ENCODE peak calls at places on chromosome 17, in eight cellular contexts. A, S, D, J, M, T, W and N are unnamed samples.

GRCh38 chr17:44257815-44258750 is 9.9 kb downstream of the SLC4A1 start:
- DNase-seq in T (peak), M (no peak), W (peak), D (no peak), S (no peak), A (no peak), J (no peak), N (no peak)

GRCh38 chr17:44363613-44364159 is at the start of gene FAM171A2:
- DNase-seq in S (peak), W (peak), J (peak), A (no peak), D (no peak), T (peak), M (peak), N (no peak)

GRCh38 chr17:39196820-39197331 is 593 bp downstream of the CACNB1 start:
- DNase-seq in A (no peak), M (no peak), J (peak), D (no peak), W (peak), T (peak), S (no peak), N (peak)

GRCh38 chr17:1315409-1315808 is 35.9 kb downstream of the TRARG1 start:
- DNase-seq in M (peak), A (no peak), T (no peak), D (no peak), J (no peak), W (no peak), S (no peak), N (no peak)

GRCh38 chr17:57924677-57925076 is 30.5 kb downstream of the CUEDC1 start:
- DNase-seq in W (no peak), T (no peak), A (no peak), S (no peak), D (no peak), M (no peak), J (no peak), N (no peak)

GRCh38 chr17:4739122-4740024 is at the start of the genes CXCL16 and ZMYND15:
- DNase-seq in M (peak), D (no peak), J (peak), S (peak), T (peak), W (peak), A (no peak), N (peak)

GRCh38 chr17:73334771-73335513 is 23.1 kb upstream of the CDC42EP4 start:
- DNase-seq in M (no peak), J (no peak), D (no peak), W (no peak), S (no peak), A (no peak), T (no peak), N (no peak)

GRCh38 chr17:17385502-17385901 is 82.3 kb downstream of the NT5M start:
- DNase-seq in J (no peak), A (no peak), D (no peak), T (no peak), S (no peak), W (no peak), M (no peak), N (no peak)

GRCh38 chr17:56289321-56289720 is 136.0 kb downstream of the ANKFN1 start:
- DNase-seq in J (no peak), A (no peak), M (no peak), T (no peak), S (no peak), D (no peak), W (no peak), N (no peak)

GRCh38 chr17:66725956-66726355 is 109.0 kb upstream of the CACNG5 start:
- DNase-seq in J (no peak), D (no peak), A (no peak), M (no peak), T (no peak), S (no peak), W (no peak), N (no peak)

GRCh38 chr17:36506249-36506826 is 19.9 kb downstream of the ZNHIT3 start:
- DNase-seq in S (no peak), J (no peak), T (no peak), A (no peak), D (no peak), M (no peak), W (peak), N (no peak)

GRCh38 chr17:1720856-1721386 is 3.6 kb upstream of the WDR81 start:
- DNase-seq in M (no peak), D (no peak), S (peak), J (peak), T (peak), W (peak), A (no peak), N (peak)

GRCh38 chr17:57953703-57954420 is 1.4 kb downstream of the CUEDC1 start:
- DNase-seq in S (no peak), A (no peak), T (no peak), D (no peak), J (peak), W (peak), M (peak), N (no peak)

GRCh38 chr17:79792984-79793923 is 3.6 kb downstream of the CBX8 start:
- DNase-seq in T (no peak), J (no peak), A (peak), W (peak), M (no peak), D (peak), S (no peak), N (no peak)

GRCh38 chr17:79791354-79792123 is 5.3 kb downstream of the CBX8 start:
- DNase-seq in A (no peak), J (no peak), M (no peak), T (no peak), W (peak), S (no peak), D (no peak), N (no peak)

GRCh38 chr17:79793924-79794304 is 3.0 kb downstream of the CBX8 start:
- DNase-seq in M (no peak), J (no peak), A (no peak), D (no peak), S (no peak), W (peak), T (peak), N (no peak)

GRCh38 chr17:79790805-79791353 is 6.0 kb downstream of the CBX8 start:
- DNase-seq in S (no peak), M (no peak), J (peak), D (no peak), W (peak), A (no peak), T (no peak), N (no peak)

DNA sequence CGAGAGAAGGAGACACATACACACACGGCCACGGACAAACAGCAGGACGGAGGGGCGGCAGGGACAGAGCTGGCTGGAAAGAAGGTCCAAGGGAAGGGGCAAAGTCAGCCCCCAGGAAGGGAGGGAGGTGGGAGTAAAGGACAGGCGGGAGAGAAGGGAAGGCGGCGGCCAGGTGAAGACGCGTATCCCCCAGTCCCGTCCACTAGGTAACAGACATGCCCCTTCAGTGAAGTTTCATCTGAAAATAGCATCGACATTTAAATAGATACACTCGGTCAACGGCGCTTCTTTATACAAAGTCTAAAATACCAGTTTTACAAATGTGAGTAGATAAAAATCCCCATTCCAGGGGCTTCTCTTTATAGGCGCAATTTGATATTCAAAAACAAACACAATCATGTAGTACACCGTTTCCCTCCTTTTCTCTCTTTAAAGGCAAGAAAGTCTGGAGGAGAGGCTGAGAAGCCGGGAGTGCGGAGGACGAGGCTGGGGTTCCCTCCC is 4.5 kb downstream of the CBX8 start:
- DNase-seq in T (no peak), D (no peak), J (no peak), S (no peak), W (peak), M (no peak), A (no peak), N (no peak)
- H3K4me3 ChIP-seq in T (no peak), D (no peak), J (no peak), S (no peak), W (no peak), M (peak), A (peak), N (no peak)

DNA sequence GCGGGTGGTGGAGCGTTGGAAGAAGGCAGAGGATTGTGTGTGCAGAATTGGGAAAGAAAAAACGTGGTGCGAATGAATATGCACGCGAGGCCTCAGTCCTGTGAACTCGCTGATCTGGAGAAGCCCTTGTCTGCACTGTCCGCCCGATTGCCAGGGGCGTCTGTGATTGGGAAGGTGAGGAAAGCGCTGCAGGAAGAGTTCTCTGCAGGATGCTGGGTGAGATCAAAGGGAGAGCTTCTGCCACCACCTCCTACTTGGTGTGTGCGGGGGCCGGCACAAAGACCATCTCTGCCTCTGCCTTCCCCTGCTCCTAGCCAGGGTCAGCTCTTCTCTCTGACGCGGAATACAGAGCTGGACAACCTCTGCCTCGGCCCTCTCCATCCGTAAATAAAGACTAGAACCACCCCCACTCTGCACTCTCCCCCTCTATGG is 841 bp upstream of the RAB5C start:
- DNase-seq in M (no peak), J (no peak), A (no peak), W (peak), T (no peak), D (no peak), S (no peak), N (no peak)
- H3K4me3 ChIP-seq in M (peak), J (peak), A (peak), W (peak), T (peak), D (no peak), S (peak), N (peak)

DNA sequence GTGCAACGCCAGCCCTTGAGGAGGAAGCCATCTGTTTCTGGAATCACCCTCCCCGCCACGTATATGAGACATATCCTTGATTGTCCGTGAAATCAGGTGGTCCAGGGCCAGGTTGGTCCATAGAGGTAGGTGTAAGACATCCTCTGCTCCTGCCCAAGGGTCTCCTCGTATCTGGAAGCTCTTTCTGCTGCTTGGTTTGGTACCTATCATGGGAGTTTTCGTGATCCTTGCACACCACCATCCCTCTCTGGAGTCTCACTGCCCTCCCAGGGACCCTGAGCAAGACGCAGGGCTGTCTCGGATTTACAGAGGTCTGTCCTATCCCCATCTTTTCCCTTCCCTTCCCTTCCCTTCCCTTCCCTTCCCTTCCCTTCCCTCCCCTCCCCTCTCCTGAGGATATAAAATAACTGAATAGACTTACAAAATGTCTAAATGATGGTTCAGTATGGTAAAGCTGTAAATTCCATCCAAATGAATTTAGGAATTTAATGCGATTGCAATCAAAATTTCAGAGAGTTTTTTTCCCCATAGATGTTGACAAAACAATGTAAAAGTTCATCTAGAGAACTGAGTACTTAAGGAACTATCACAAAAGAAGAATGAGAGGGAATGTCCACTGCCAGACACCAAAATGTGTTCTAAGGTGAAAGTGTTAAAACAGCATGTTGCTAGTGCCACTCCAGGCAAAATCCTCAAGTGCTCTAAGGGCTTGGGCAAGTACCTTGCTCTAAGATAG is 2.0 kb upstream of the CCDC42 start:
- DNase-seq in D (no peak), S (no peak), J (no peak), M (no peak), T (no peak), A (no peak), W (peak), N (no peak)
- H3K4me3 ChIP-seq in D (no peak), S (peak), J (no peak), M (peak), T (peak), A (peak), W (peak), N (peak)

DNA sequence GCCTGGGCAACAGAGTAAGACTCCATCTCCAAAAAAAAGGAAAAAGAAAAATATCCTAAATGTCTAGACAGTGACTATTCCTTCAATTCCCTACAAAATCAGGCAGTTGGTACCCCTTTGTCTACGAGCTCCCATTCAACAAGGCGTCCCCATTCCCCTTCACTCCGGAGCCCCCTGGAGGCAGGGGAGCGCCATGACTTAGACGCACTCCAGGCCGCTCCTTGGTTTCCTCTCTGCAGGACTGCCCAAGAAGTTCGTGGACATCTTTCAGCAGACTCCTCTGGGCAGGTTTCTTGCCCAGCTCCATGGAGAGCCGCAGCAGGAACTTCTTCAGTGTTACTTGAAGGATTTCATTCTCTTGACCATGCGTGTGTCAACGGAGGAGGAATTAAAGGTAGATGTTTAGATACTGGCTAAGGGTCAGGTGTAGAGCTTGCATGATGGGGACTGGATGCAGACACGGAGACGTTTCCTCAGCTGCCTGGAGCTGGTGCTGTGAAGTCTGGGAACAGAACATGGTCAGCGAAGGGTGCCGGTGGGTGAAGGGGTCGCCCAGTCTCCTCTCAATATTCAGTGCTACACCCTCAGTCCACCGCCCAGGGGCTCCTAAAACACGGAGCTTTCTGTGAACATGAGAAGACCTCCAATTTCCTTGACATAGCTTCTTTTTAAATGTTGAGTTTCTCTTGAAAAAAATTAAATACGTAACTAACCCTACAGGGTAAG is 53.3 kb upstream of the ENDOV start:
- DNase-seq in M (no peak), S (no peak), D (no peak), A (no peak), W (peak), T (peak), J (peak), N (no peak)
- H3K4me3 ChIP-seq in M (no peak), S (no peak), D (no peak), A (no peak), W (no peak), T (no peak), J (no peak), N (no peak)

DNA sequence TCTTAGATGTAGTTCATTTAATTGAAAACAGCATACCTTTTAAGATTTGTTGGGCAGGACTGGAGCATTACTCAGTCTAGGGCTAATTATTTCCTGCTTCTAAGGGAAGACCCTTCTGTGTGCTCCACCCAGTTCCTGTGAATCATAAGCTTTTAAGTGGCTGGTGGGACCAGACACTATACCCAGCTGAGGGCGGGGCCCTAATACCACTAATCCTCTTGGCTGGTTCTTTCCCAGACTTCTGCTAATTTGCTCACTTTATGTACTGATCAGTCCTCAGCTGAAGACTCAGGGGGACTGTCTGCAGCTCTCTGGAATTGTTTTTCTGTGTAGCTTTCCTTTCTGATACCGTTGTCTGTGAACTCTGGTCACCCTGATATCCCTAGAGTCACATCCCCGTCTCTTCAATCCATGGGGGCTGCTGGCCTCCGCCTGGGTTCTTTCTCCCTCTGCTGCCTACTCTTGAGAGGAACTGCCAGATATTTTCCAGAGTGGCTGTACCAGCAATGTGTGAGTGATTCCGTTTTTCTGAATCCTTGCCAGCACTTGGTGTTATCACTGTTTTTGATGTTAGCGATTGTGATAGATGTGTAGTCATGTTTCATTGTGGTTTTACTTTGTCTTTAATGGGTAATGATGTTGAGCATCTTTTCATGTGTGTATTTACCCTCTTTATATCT is 35.1 kb downstream of the MFSD11 start:
- DNase-seq in T (peak), A (peak), S (peak), J (no peak), M (no peak), D (peak), W (no peak), N (peak)
- H3K4me3 ChIP-seq in T (peak), A (peak), S (peak), J (no peak), M (no peak), D (no peak), W (no peak), N (no peak)

DNA sequence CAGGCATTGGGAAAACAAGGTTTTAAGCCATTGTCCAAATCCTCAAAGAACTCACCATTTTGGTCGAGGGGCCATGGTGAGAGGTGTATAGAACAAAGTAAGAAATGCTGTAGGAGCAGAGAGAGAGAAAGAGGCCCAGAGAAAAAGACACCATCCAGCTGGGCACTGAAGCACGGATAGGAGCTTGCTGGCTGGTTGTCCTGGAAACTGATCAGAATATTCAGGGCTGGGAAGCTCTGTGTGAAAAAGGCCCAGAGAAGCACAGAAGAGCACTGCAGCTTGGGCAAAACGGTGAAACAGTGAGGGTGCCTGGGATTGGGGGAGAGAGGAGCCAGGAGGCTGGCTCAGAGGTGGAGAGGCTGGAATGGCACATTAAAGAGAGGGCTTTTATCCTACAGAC is 16.5 kb downstream of the HS3ST3B1 start:
- DNase-seq in D (no peak), W (peak), S (no peak), A (no peak), T (no peak), J (no peak), M (no peak), N (no peak)
- H3K4me3 ChIP-seq in D (no peak), W (no peak), S (no peak), A (no peak), T (no peak), J (no peak), M (no peak), N (no peak)

DNA sequence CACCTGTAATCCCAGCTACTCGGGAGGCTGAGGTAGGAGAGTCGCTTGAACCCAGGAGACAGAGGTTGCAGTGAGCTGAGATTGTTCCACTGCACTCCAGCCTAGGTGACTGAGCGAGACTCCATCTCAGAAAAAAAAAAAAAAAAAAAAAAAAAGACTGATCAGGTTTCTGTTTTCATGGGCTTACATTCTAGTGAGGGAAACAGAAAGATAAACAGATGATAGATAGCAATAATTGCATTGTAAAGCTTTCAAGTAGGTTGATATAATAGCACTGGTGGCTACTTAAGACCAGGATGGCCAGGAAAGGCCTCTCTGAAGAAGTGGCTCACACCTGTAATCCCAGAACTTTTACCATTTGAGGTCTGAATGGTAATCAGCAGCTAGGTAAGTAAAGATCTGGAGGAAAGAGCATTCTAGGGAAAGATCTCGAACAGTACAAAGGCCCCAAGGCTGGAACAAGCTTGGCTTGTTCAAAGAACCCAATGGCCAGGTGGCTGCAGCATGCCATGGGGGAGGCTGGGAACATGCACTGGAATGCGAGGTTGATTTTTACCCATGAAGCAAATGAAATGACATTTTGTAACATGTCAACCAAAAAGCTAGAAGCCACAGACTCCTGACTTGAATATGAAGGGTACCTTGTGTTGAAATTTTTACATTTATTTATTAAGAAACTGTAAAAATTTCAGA is 108.3 kb upstream of the DHX40 start:
- DNase-seq in A (no peak), J (no peak), S (no peak), M (no peak), D (no peak), T (no peak), W (no peak), N (no peak)
- H3K4me3 ChIP-seq in A (no peak), J (no peak), S (no peak), M (no peak), D (no peak), T (no peak), W (no peak), N (no peak)

GRCh38 chr17:49218941-49219913 is 8.7 kb downstream of the ABI3 start:
- DNase-seq in M (peak), T (peak), S (peak), J (no peak), W (peak), D (no peak), A (no peak), N (no peak)
- H3K4me3 ChIP-seq in M (no peak), T (no peak), S (peak), J (no peak), W (no peak), D (no peak), A (no peak), N (no peak)